ENCODE peak calls at places on chromosomes 16 and 17, in six cellular contexts. B is endothelial cell of umbilical vein, R is IMR-90, Q is thyroid gland, K is A549, W is heart right ventricle. Y is an unnamed sample.

GRCh38 chr17:36827056-36827455 is 110.2 kb upstream of the LHX1 start:
- DNase-seq in K (no peak), W (no peak), Q (no peak), B (no peak), R (no peak), Y (no peak)

GRCh38 chr17:17605747-17606083 is 14.2 kb upstream of the PEMT start:
- DNase-seq in W (no peak), Q (peak; percentile 53), K (no peak), B (no peak), R (peak; percentile 58), Y (peak; percentile 56)

GRCh38 chr16:30777591-30778297 is 9.3 kb downstream of the ZNF629 start:
- DNase-seq in B (no peak), K (no peak), W (no peak), Q (no peak), R (no peak), Y (no peak)

GRCh38 chr17:81898029-81898866 is 3.8 kb upstream of the NPB start:
- DNase-seq in W (no peak), Q (no peak), K (peak; percentile 69), B (no peak), R (peak; percentile 81), Y (peak; percentile 43)

GRCh38 chr17:82930924-82931695 is 91.3 kb upstream of the ZNF750 start:
- DNase-seq in Q (no peak), K (no peak), R (no peak), W (no peak), B (no peak), Y (no peak)

GRCh38 chr17:83029571-83029970 is 49.8 kb upstream of the METRNL start:
- DNase-seq in Q (no peak), W (no peak), K (no peak), R (no peak), B (no peak), Y (no peak)

GRCh38 chr17:47205419-47205963 is 3.7 kb upstream of the MYL4 start:
- DNase-seq in B (no peak), W (peak; percentile 54), R (peak; percentile 68), K (no peak), Q (peak; percentile 96), Y (peak; percentile 85)

GRCh38 chr17:80279895-80280294 is 19.2 kb downstream of the RNF213 start:
- DNase-seq in B (peak; percentile 56), W (peak; percentile 65), Q (peak; percentile 93), R (peak; percentile 88), K (no peak), Y (no peak)

GRCh38 chr16:31880322-31880979 is 6.8 kb downstream of the ZNF267 start:
- DNase-seq in W (peak; percentile 21), Q (peak; percentile 33), K (no peak), B (peak; percentile 66), R (peak; percentile 80), Y (no peak)

GRCh38 chr16:13503960-13504635 is 415.9 kb upstream of the ERCC4 start:
- DNase-seq in W (no peak), K (no peak), Q (no peak), B (no peak), R (no peak), Y (no peak)

GRCh38 chr17:7883781-7884386 is 4.7 kb upstream of the CHD3 start:
- DNase-seq in W (no peak), R (peak; percentile 45), Q (no peak), K (peak; percentile 57), B (peak; percentile 58), Y (peak; percentile 42)

GRCh38 chr16:30660424-30661251 is 2.4 kb downstream of the FBRS start:
- DNase-seq in R (peak; percentile 58), W (no peak), B (peak; percentile 29), K (no peak), Q (no peak), Y (no peak)

GRCh38 chr17:56478836-56479447 is 114.6 kb upstream of the NOG start:
- DNase-seq in R (peak; percentile 25), K (peak; percentile 25), W (no peak), B (peak; percentile 44), Q (no peak), Y (peak; percentile 39)
- TF ChIP-seq CTCF in R (peak; percentile 48), K (peak; percentile 59), W (peak; percentile 45), B (peak; percentile 30), Q (peak; percentile 45), Y (peak; percentile 14)

DNA sequence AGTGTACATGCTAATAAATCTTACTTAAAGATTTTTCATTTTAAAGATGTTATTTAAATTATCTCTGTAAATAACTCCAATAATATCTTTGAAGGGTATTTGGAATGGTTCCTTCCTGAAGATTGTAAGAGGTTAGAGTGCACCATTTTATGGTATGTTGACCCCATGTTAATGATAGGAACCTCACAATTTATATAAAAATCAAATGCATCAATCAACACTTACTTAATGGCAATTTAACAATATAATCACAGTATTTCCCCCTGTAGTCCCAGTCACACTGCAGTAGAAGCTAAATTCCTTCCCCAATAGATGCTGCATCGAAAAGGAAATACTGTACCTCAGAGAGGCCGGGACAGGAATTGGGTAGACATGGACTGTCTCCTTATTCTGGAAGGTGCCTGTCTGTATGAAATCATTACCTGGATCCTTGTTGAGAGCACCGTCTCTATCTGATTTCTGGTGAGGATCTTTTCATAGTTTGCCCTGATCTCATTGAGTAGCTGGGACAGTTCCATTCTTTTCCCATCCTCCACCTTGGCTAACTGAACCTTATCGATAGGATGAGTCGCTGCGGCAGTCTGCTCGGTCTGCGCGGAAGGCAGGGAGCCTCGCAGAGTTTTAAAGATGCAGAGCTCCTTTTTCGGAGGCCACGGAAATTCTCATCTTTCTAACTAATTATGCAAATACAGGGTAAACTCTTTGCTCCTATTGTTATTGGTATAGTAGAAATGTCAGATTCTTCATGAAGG is at the start of gene KRT222:
- DNase-seq in K (no peak), W (no peak), Q (no peak), R (no peak), B (no peak), Y (peak; percentile 5)
- H3K4me3 ChIP-seq in K (peak within 1 kb of the TSS; percentile 34), W (peak within 1 kb of the TSS; percentile 27), Q (no peak within 1 kb of the TSS), R (no peak within 1 kb of the TSS), B (no peak within 1 kb of the TSS), Y (no peak within 1 kb of the TSS)

GRCh38 chr17:77428020-77428781 is 287.4 kb downstream of the SEC14L1 start:
- DNase-seq in R (no peak), Q (no peak), W (no peak), B (no peak), K (no peak), Y (no peak)

GRCh38 chr17:77428901-77429734 is 288.3 kb downstream of the SEC14L1 start:
- DNase-seq in K (no peak), Q (no peak), R (no peak), W (no peak), B (no peak), Y (no peak)

GRCh38 chr17:77426676-77427386 is 286.1 kb downstream of the SEC14L1 start:
- DNase-seq in R (no peak), B (no peak), Q (no peak), K (no peak), W (no peak), Y (no peak)

GRCh38 chr17:77425791-77426641 is 285.2 kb downstream of the SEC14L1 start:
- DNase-seq in Q (peak; percentile 48), B (no peak), R (peak; percentile 87), W (no peak), K (peak; percentile 97), Y (no peak)

GRCh38 chr17:77427471-77427991 is 286.8 kb downstream of the SEC14L1 start:
- DNase-seq in W (no peak), B (no peak), Q (peak; percentile 76), R (peak; percentile 89), K (no peak), Y (peak; percentile 83)
- H3K4me1 ChIP-seq in W (peaks cover 90% of the 10 kb centered on the region), B (peaks cover 42% of the 10 kb centered on the region), Q (peaks cover 53% of the 10 kb centered on the region), R (peaks cover 67% of the 10 kb centered on the region), K (peaks cover 86% of the 10 kb centered on the region), Y (peaks cover 30% of the 10 kb centered on the region)

DNA sequence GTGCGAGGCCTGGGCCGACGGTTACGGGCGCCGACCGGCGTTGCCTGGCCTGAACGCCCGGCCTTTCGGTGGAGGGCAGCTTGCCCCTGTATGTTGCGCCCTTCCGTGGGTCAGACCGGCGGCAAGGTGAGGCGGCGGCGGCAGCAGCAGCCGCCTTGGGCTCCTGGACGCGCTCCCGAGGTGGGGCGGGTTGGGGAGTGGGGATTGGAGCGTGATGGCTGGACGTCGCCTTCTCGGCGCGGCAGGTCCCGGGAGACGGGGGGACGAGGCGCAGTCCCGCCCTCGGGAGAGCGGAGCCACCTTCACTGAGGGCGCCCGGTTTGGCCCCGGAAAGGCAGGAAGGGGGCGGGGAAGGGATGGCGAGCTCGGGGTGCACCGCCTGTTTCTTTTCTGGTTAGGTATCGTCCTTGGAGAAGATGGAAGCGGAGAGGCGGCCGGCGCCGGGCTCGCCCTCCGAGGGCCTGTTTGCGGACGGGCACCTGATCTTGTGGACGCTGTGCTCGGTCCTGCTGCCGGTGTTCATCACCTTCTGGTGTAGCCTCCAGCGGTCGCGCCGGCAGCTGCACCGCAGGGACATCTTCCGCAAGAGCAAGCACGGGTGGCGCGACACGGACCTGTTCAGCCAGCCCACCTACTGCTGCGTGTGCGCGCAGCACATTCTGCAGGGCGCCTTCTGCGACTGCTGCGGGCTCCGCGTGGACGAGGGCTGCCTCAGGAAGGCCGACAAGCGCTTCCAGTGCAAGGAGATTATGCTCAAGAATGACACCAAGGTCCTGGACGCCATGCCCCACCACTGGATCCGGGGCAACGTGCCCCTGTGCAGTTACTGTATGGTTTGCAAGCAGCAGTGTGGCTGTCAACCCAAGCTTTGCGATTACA is 668 bp downstream of the DGKE start:
- DNase-seq in Q (peak; percentile 64), B (peak; percentile 51), K (peak; percentile 43), R (peak; percentile 7), W (peak; percentile 32), Y (peak; percentile 17)
- TF ChIP-seq CTCF in Q (peak; percentile 24), B (no peak), K (no peak), R (no peak), W (no peak), Y (no peak)

GRCh38 chr16:19274178-19274797 is 11.2 kb upstream of the CLEC19A start:
- DNase-seq in W (no peak), K (no peak), R (no peak), Q (no peak), B (no peak), Y (no peak)

GRCh38 chr16:19264123-19264673 is 21.3 kb upstream of the CLEC19A start:
- DNase-seq in W (no peak), Q (no peak), B (no peak), R (no peak), K (no peak), Y (no peak)

GRCh38 chr16:19265531-19265930 is 20.0 kb upstream of the CLEC19A start:
- DNase-seq in K (no peak), B (no peak), W (no peak), R (no peak), Q (no peak), Y (no peak)

GRCh38 chr16:19266774-19267173 is 18.8 kb upstream of the CLEC19A start:
- DNase-seq in B (no peak), K (no peak), W (no peak), Q (no peak), R (no peak), Y (no peak)

GRCh38 chr16:19269098-19269497 is 16.4 kb upstream of the CLEC19A start:
- DNase-seq in B (no peak), Q (no peak), R (no peak), W (no peak), K (no peak), Y (no peak)
- H3K4me3 ChIP-seq in B (no peak overlapping the region), Q (no peak overlapping the region), R (no peak overlapping the region), W (no peak overlapping the region), K (no peak overlapping the region), Y (no peak overlapping the region)

Y was measured in cardiac muscle cell.